ENCODE peak calls at places on chromosomes 6 and 20, in nine cellular contexts. T, Q, V, N, U, J, E, P and Y are unnamed samples. For H3K9me3, the result is how much of the 10 kb centered on the place peaks cover.

GRCh38 chr6:46704562-46704961 is 16.9 kb downstream of the TDRD6 start:
- DNase-seq in T (no peak), Q (peak), V (no peak), N (no peak), U (no peak), J (no peak), E (no peak), P (no peak), Y (no peak)

GRCh38 chr6:149107973-149108372 is 209.5 kb upstream of the TAB2 start:
- DNase-seq in T (no peak), Q (no peak), V (no peak), N (no peak), U (no peak), J (no peak), E (no peak), P (no peak), Y (no peak)

GRCh38 chr6:107816818-107817217 is 7.3 kb downstream of the SCML4 start:
- DNase-seq in T (no peak), Q (no peak), V (no peak), N (no peak), U (no peak), J (no peak), E (no peak), P (no peak), Y (no peak)

GRCh38 chr20:39462436-39462835 is 500.3 kb downstream of the DHX35 start:
- DNase-seq in T (no peak), Q (no peak), V (no peak), N (no peak), U (no peak), J (no peak), E (no peak), P (no peak), Y (no peak)

GRCh38 chr20:20547221-20547875 is 165.1 kb downstream of the RALGAPA2 start:
- DNase-seq in T (no peak), Q (no peak), V (no peak), N (no peak), U (no peak), J (no peak), E (no peak), P (no peak), Y (no peak)

GRCh38 chr20:13147071-13147961 is 73.8 kb upstream of the ISM1 start:
- DNase-seq in T (no peak), Q (peak), V (no peak), N (no peak), U (no peak), J (no peak), E (no peak), P (no peak), Y (no peak)

GRCh38 chr6:148526145-148526544 is 183.5 kb downstream of the SASH1 start:
- DNase-seq in T (no peak), Q (no peak), V (no peak), N (no peak), U (no peak), J (no peak), E (no peak), P (no peak), Y (no peak)

GRCh38 chr6:24650365-24650764 is 4.4 kb upstream of the KIAA0319 start:
- DNase-seq in T (no peak), Q (no peak), V (no peak), N (no peak), U (no peak), J (no peak), E (no peak), P (no peak), Y (no peak)

GRCh38 chr20:57748601-57749130 is 38.9 kb upstream of the PMEPA1 start:
- DNase-seq in T (peak), Q (peak), V (peak), N (peak), U (peak), J (no peak), E (peak), P (peak), Y (peak)

GRCh38 chr20:42027746-42028268 is 409.6 kb upstream of the CHD6 start:
- DNase-seq in T (no peak), Q (no peak), V (no peak), N (no peak), U (no peak), J (no peak), E (no peak), P (no peak), Y (no peak)

GRCh38 chr6:144547409-144547808 is 262.3 kb downstream of the UTRN start:
- DNase-seq in T (no peak), Q (no peak), V (no peak), N (no peak), U (no peak), J (no peak), E (no peak), P (no peak), Y (no peak)

GRCh38 chr20:47719211-47719610 is 66.1 kb downstream of the SULF2 start:
- DNase-seq in T (no peak), Q (no peak), V (no peak), N (no peak), U (no peak), J (no peak), E (no peak), P (peak), Y (no peak)

GRCh38 chr6:150143521-150144293 is 863 bp downstream of the PPP1R14C start:
- DNase-seq in T (no peak), Q (peak), V (no peak), N (no peak), U (peak), J (no peak), E (no peak), P (peak), Y (no peak)

GRCh38 chr6:31246051-31246495 is 25.8 kb downstream of the HLA-C start:
- DNase-seq in T (no peak), Q (no peak), V (no peak), N (no peak), U (no peak), J (no peak), E (no peak), P (no peak), Y (no peak)

GRCh38 chr6:43887340-43887858 is 117.4 kb downstream of the VEGFA start:
- DNase-seq in T (no peak), Q (no peak), V (no peak), N (no peak), U (no peak), J (no peak), E (no peak), P (peak), Y (no peak)

GRCh38 chr20:63066506-63067265 is 59.9 kb upstream of the BHLHE23 start:
- DNase-seq in T (peak), Q (no peak), V (no peak), N (no peak), U (no peak), J (no peak), E (no peak), P (peak), Y (no peak)

GRCh38 chr6:12605888-12606345 is 110.7 kb upstream of the PHACTR1 start:
- DNase-seq in T (no peak), Q (peak), V (peak), N (no peak), U (peak), J (peak), E (peak), P (no peak), Y (no peak)

GRCh38 chr6:149963212-149963461 is 606 bp upstream of the ULBP1 start:
- DNase-seq in T (no peak), Q (no peak), V (no peak), N (peak), U (no peak), J (peak), E (no peak), P (no peak), Y (no peak)

GRCh38 chr6:136551103-136551502 is 881 bp upstream of the MAP7 start:
- DNase-seq in T (no peak), Q (peak), V (peak), N (no peak), U (no peak), J (no peak), E (no peak), P (no peak), Y (no peak)

GRCh38 chr6:30130887-30131862 is 4.8 kb upstream of the TRIM40 start:
- DNase-seq in T (peak), Q (peak), V (peak), N (peak), U (peak), J (peak), E (peak), P (peak), Y (peak)

GRCh38 chr6:167703781-167704180 is 122.9 kb upstream of the AFDN start:
- DNase-seq in T (no peak), Q (no peak), V (no peak), N (no peak), U (no peak), J (peak), E (no peak), P (no peak), Y (no peak)

GRCh38 chr20:3046677-3047462 is 1.0 kb downstream of the MRPS26 start:
- DNase-seq in T (no peak), Q (no peak), V (peak), N (no peak), U (no peak), J (peak), E (no peak), P (no peak), Y (no peak)

GRCh38 chr20:64069614-64070243 is 6.7 kb downstream of the TCEA2 start:
- DNase-seq in T (no peak), Q (peak), V (no peak), N (no peak), U (no peak), J (peak), E (no peak), P (no peak), Y (no peak)

GRCh38 chr6:30844118-30844535 is 40.2 kb upstream of the DDR1 start:
- DNase-seq in T (no peak), Q (peak), V (no peak), N (no peak), U (no peak), J (peak), E (no peak), P (no peak), Y (no peak)

GRCh38 chr6:33105386-33105785 is 29.6 kb downstream of the HLA-DPB1 start:
- DNase-seq in T (no peak), Q (no peak), V (no peak), N (no peak), U (no peak), J (no peak), E (no peak), P (no peak), Y (no peak)

GRCh38 chr6:34973547-34974248 is 84.6 kb downstream of the ANKS1A start:
- DNase-seq in T (no peak), Q (no peak), V (no peak), N (no peak), U (no peak), J (no peak), E (no peak), P (no peak), Y (peak)

GRCh38 chr6:170256641-170257040 is 34.2 kb downstream of the DLL1 start:
- DNase-seq in T (peak), Q (no peak), V (no peak), N (no peak), U (no peak), J (no peak), E (no peak), P (no peak), Y (no peak)

GRCh38 chr6:140379919-140380318 is 1005.5 kb upstream of the CITED2 start:
- DNase-seq in T (no peak), Q (no peak), V (no peak), N (no peak), U (no peak), J (no peak), E (no peak), P (no peak), Y (no peak)

GRCh38 chr6:35500782-35501181 is 3.9 kb upstream of the TEAD3 start:
- DNase-seq in T (no peak), Q (no peak), V (peak), N (no peak), U (no peak), J (no peak), E (no peak), P (no peak), Y (no peak)

GRCh38 chr6:170506446-170506845 is 46.7 kb downstream of the PSMB1 start:
- DNase-seq in T (no peak), Q (no peak), V (no peak), N (no peak), U (no peak), J (no peak), E (no peak), P (no peak), Y (no peak)

GRCh38 chr6:52284131-52284459 is 447 bp downstream of the MCM3 start:
- DNase-seq in T (no peak), Q (peak), V (peak), N (peak), U (peak), J (peak), E (no peak), P (peak), Y (no peak)

GRCh38 chr20:41615110-41615509 is 3.1 kb downstream of the CHD6 start:
- DNase-seq in T (no peak), Q (no peak), V (no peak), N (no peak), U (no peak), J (no peak), E (no peak), P (no peak), Y (no peak)

GRCh38 chr6:24394777-24395437 is 7.8 kb upstream of the MRS2 start:
- DNase-seq in T (no peak), Q (no peak), V (no peak), N (no peak), U (no peak), J (no peak), E (no peak), P (no peak), Y (no peak)

GRCh38 chr6:53770690-53771320 is 24.0 kb upstream of the LRRC1 start:
- DNase-seq in T (no peak), Q (no peak), V (no peak), N (no peak), U (no peak), J (no peak), E (no peak), P (no peak), Y (no peak)

GRCh38 chr20:884983-885952 is 30.9 kb downstream of the ANGPT4 start:
- DNase-seq in T (peak), Q (peak), V (peak), N (peak), U (no peak), J (peak), E (no peak), P (no peak), Y (peak)

GRCh38 chr6:42043787-42044475 is 6.4 kb upstream of the TAF8 start:
- DNase-seq in T (peak), Q (peak), V (peak), N (peak), U (peak), J (peak), E (peak), P (peak), Y (peak)

GRCh38 chr20:3766832-3767433 is 620 bp downstream of the ADISSP start:
- DNase-seq in T (no peak), Q (peak), V (no peak), N (peak), U (peak), J (no peak), E (no peak), P (no peak), Y (no peak)

GRCh38 chr6:80939936-80940335 is 812.5 kb downstream of the TENT5A start:
- DNase-seq in T (no peak), Q (no peak), V (no peak), N (no peak), U (no peak), J (no peak), E (no peak), P (no peak), Y (no peak)

GRCh38 chr6:35722121-35722761 is 14.6 kb upstream of the ARMC12 start:
- DNase-seq in T (no peak), Q (no peak), V (peak), N (peak), U (peak), J (no peak), E (no peak), P (peak), Y (no peak)

GRCh38 chr6:112183271-112183671 is 71.1 kb downstream of the LAMA4 start:
- DNase-seq in T (no peak), Q (no peak), V (no peak), N (no peak), U (no peak), J (no peak), E (no peak), P (no peak), Y (no peak)
- H3K9me3 ChIP-seq in T (under half), Q (under half), V (under half), N (under half), U (under half), J (under half), E (under half), P (under half), Y (under half)

DNA sequence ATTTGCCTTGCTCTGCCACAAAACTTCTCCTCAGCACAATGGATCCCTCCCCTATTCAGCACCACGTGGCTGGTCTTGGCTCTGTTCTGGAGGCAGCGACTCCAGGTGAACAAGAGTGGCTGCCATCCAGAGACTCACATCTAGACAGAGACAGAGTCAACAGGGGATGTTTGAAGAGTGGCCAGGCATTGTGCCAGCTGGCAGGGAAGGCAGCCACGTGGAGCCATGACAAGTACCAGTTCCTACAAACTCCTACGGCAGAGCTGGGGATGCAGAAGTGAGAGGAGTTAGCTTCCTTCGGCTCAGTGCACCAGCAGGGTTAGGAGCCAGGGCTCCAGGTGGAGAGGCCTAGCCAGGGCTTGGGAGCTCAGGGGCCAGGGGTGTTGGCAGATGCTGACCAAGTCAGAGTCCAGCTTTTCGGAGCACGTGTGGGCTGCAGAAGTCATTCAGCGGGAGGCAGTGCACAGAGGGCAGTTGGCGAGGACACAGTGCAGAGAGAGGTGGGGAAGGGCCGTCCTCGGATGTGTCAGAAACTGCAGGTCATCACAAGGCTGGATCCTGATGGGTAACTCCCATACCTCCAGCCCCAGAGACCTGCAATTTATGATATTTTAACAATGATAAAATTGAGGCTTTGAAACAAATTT is 171.7 kb upstream of the PDE10A start:
- DNase-seq in T (no peak), Q (no peak), V (peak), N (peak), U (peak), J (no peak), E (no peak), P (no peak), Y (no peak)
- H3K27ac ChIP-seq in T (no peak), Q (no peak), V (peak), N (no peak), U (no peak), J (no peak), E (no peak), P (no peak), Y (no peak)

GRCh38 chr6:4614637-4615036 is 161.6 kb upstream of the CDYL start:
- DNase-seq in T (no peak), Q (no peak), V (no peak), N (no peak), U (no peak), J (no peak), E (no peak), P (no peak), Y (no peak)
- H3K9me3 ChIP-seq in T (under half), Q (under half), V (under half), N (under half), U (under half), J (under half), E (under half), P (under half), Y (under half)

GRCh38 chr6:152557502-152557901 is 79.7 kb downstream of the SYNE1 start:
- DNase-seq in T (no peak), Q (no peak), V (no peak), N (no peak), U (no peak), J (no peak), E (no peak), P (no peak), Y (no peak)

GRCh38 chr6:152552616-152553209 is 84.4 kb downstream of the SYNE1 start:
- DNase-seq in T (peak), Q (peak), V (peak), N (peak), U (peak), J (peak), E (peak), P (peak), Y (peak)
- H3K27ac ChIP-seq in T (no peak), Q (no peak), V (no peak), N (no peak), U (no peak), J (no peak), E (no peak), P (no peak), Y (no peak)

GRCh38 chr20:55714082-55714481 is 291.2 kb downstream of the CBLN4 start:
- DNase-seq in T (no peak), Q (no peak), V (no peak), N (no peak), U (no peak), J (no peak), E (no peak), P (no peak), Y (no peak)
- H3K9me3 ChIP-seq in T (under half), Q (under half), V (under half), N (under half), U (under half), J (under half), E (under half), P (under half), Y (under half)

GRCh38 chr20:38208523-38208922 is 43.5 kb upstream of the TGM2 start:
- DNase-seq in T (no peak), Q (no peak), V (no peak), N (no peak), U (no peak), J (no peak), E (no peak), P (no peak), Y (no peak)
- H3K27ac ChIP-seq in T (no peak), Q (peak), V (no peak), N (peak), U (peak), J (no peak), E (no peak), P (no peak), Y (no peak)